ENCODE peak calls at places on chromosomes 11 and 22, in seven cellular contexts. Y, K, M, I, Q, H and B are unnamed samples.

GRCh38 chr11:9004310-9004945 is 627 bp upstream of the NRIP3 start:
- DNase-seq in Y (no peak), K (no peak), M (no peak), I (no peak), Q (no peak), H (peak; percentile 36), B (no peak)

GRCh38 chr11:106288057-106288456 is 210.6 kb downstream of the AASDHPPT start:
- DNase-seq in Y (no peak), K (no peak), M (no peak), I (no peak), Q (no peak), H (no peak), B (no peak)

GRCh38 chr11:2586091-2586792 is 113.6 kb downstream of the KCNQ1OT1 start:
- DNase-seq in Y (no peak), K (no peak), M (no peak), I (no peak), Q (peak; percentile 26), H (no peak), B (peak; percentile 84)

GRCh38 chr11:122714021-122714420 is 58.5 kb downstream of the UBASH3B start:
- DNase-seq in Y (no peak), K (no peak), M (no peak), I (no peak), Q (no peak), H (no peak), B (no peak)

GRCh38 chr22:19823191-19823590 is 31.5 kb downstream of the GNB1L start:
- DNase-seq in Y (peak; percentile 8), K (no peak), M (no peak), I (no peak), Q (peak; percentile 16), H (no peak), B (no peak)

GRCh38 chr11:98589975-98590374 is 430.8 kb upstream of the CNTN5 start:
- DNase-seq in Y (no peak), K (no peak), M (no peak), I (no peak), Q (no peak), H (no peak), B (no peak)

GRCh38 chr11:1906146-1906545 is 13.4 kb upstream of the TNNT3 start:
- DNase-seq in Y (no peak), K (no peak), M (no peak), I (no peak), Q (no peak), H (no peak), B (no peak)

GRCh38 chr11:11349870-11350325 is 3.2 kb downstream of the CSNK2A3 start:
- DNase-seq in Y (peak; percentile 18), K (no peak), M (no peak), I (peak; percentile 86), Q (no peak), H (no peak), B (no peak)

GRCh38 chr11:34027516-34028406 is 23.8 kb upstream of the CAPRIN1 start:
- DNase-seq in Y (peak; percentile 88), K (peak; percentile 54), M (no peak), I (no peak), Q (no peak), H (peak; percentile 61), B (no peak)

GRCh38 chr11:132158091-132158490 is 787.7 kb downstream of the NTM start:
- DNase-seq in Y (no peak), K (no peak), M (no peak), I (no peak), Q (no peak), H (peak; percentile 40), B (no peak)

GRCh38 chr22:33025675-33026074 is 32.5 kb downstream of the SYN3 start:
- DNase-seq in Y (no peak), K (no peak), M (no peak), I (no peak), Q (no peak), H (no peak), B (no peak)

GRCh38 chr22:41908409-41909289 is 6.2 kb downstream of the SHISA8 start:
- DNase-seq in Y (no peak), K (no peak), M (no peak), I (no peak), Q (no peak), H (no peak), B (no peak)

GRCh38 chr22:41905411-41906202 is 9.3 kb downstream of the SHISA8 start:
- DNase-seq in Y (no peak), K (no peak), M (no peak), I (no peak), Q (no peak), H (no peak), B (no peak)

GRCh38 chr22:41906822-41907221 is 8.1 kb downstream of the SHISA8 start:
- DNase-seq in Y (no peak), K (no peak), M (no peak), I (no peak), Q (no peak), H (no peak), B (no peak)

GRCh38 chr22:41909290-41910049 is 5.4 kb downstream of the SHISA8 start:
- DNase-seq in Y (no peak), K (no peak), M (no peak), I (no peak), Q (no peak), H (no peak), B (no peak)

DNA sequence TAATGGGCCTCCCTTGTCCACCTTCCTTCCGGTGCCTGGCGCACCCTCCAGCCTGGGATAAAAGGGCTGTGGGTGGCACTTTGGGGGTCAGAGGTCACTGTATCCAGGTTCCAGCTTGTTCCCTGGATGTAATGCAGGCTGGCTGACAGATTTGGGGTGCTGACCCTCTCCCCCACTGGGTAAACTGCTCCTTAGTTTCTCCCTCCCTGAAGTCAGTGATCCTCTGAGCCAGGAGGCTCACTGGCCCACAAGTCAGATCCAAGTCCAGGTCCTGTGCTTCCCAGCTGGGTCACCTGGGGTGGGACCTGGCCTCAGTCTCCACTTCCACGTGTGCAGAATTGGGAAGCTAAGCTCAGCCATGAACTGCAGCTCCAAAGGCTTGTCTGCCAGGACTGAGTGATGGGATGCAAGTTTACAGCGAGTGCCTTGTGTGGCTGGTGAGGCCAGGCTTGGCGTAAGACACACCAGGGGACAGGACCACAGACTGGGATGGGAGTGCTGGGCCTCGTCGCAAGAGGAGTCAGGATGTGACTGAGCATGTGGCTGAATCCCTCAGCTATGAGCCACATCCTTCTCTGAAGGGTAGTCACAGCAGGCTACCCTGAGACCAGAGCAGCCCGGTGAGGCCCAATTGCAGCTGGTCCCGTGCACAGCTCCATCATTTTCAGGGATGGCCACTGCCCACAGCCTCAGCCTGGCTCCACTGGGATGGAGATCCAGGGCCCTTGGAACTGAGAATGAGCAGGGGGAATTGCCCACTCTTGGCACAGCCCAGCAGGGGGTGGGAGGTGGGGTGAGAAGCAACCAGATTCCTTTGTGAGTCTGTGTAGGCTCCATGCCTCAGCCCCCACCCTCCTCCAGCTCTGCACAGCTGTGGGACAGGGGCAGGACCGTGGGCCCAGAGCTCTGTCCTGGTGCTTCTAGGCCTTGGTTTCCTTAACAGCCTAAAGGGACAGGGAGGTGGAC is 7.2 kb downstream of the SHISA8 start:
- DNase-seq in Y (no peak), K (no peak), M (no peak), I (no peak), Q (no peak), H (no peak), B (no peak)
- TF ChIP-seq CTCF in Y (no peak), K (no peak), M (no peak), I (no peak), Q (no peak), H (no peak), B (no peak)

DNA sequence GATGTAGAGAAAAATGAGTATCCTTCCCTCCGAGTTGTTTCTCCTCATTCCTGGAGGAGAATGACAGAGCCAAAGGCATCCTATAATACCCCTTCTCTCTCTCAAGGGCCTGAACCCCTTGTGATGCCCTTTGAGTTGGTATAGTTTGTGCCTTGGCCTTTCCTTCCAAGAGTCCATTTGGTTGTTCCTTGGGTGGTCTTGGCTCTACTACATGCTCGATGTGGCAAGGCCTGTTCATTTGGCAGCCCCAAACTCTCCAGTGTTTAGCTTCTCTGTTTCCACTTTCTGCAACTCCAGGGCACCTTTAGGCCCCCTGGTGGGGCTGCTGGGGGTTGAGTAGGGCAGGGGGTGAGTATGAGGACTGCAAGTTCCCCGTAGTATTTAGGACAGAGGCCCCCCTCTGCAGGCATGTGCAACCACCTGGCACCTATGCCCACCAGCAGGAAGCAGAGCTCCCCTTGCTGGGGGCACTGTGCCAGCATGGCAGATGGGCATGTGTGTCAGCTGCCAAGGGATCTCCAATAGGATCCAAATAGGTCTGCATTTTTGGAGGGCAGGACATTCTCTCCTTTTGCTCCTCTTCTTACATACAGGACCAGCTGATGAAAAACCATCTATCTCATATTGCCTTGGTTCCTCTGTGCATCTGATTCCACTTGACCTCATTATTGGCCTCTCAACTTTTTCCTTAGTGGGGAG is 217.2 kb upstream of the CADM1 start:
- DNase-seq in Y (no peak), K (no peak), M (no peak), I (no peak), Q (no peak), H (no peak), B (no peak)
- TF ChIP-seq CTCF in Y (no peak), K (no peak), M (no peak), I (no peak), Q (no peak), H (no peak), B (no peak)

GRCh38 chr11:68825603-68826002 is 16.1 kb downstream of the CPT1A start:
- DNase-seq in Y (peak; percentile 85), K (peak; percentile 77), M (peak; percentile 69), I (no peak), Q (no peak), H (peak; percentile 74), B (no peak)

GRCh38 chr11:68822546-68822945 is 19.2 kb downstream of the CPT1A start:
- DNase-seq in Y (no peak), K (no peak), M (no peak), I (no peak), Q (no peak), H (no peak), B (no peak)

GRCh38 chr11:68818181-68818580 is 23.5 kb downstream of the CPT1A start:
- DNase-seq in Y (no peak), K (no peak), M (no peak), I (no peak), Q (no peak), H (no peak), B (no peak)

GRCh38 chr11:68819362-68819761 is 22.4 kb downstream of the CPT1A start:
- DNase-seq in Y (no peak), K (no peak), M (no peak), I (no peak), Q (no peak), H (no peak), B (no peak)

GRCh38 chr11:68821670-68822069 is 20.0 kb downstream of the CPT1A start:
- DNase-seq in Y (no peak), K (no peak), M (no peak), I (no peak), Q (no peak), H (no peak), B (no peak)
- TF ChIP-seq CTCF in Y (no peak), K (no peak), M (no peak), I (no peak), Q (no peak), H (no peak), B (no peak)

DNA sequence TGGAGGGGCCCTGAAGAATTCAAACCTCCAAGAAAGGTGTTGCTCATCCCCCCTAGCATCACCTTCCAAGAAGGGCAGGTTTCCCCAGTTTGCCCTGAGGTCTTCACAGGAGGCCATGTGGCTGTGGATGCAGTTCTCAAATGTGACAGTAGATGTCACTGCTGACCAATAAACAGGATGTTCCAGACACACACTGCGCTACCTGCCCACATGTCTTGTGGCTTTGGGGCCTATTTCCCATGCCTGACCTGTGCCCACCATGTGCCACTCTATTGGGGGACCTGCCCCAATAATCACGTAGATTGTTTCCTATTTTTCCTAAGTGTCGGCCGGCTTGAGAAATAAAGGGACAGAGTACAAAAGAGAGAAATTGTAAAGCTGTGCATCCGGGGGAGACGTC is 4.5 kb downstream of the GSTT2 start:
- DNase-seq in Y (no peak), K (peak; percentile 65), M (peak; percentile 6), I (peak; percentile 53), Q (no peak), H (peak; percentile 67), B (no peak)
- TF ChIP-seq CTCF in Y (peak; percentile 77), K (peak; percentile 62), M (peak; percentile 56), I (peak; percentile 76), Q (peak; percentile 79), H (peak; percentile 65), B (peak; percentile 44)